ENCODE peak calls at places on chromosomes 2 and 18, in six cellular contexts. One of them, this sample, is unnamed. For H3K4me1, the result is how much of the 10 kb centered on the place peaks cover.

GRCh38 chr18:45677408-45677807 is 46.6 kb upstream of the SLC14A1 start:
- DNase-seq in H9: no peak
- DNase-seq in psoas muscle: no peak
- DNase-seq in effector memory CD4-positive, alpha-beta T cell: no peak
- DNase-seq in heart right ventricle: no peak
- DNase-seq in kidney: no peak
- DNase-seq in this sample: no peak

GRCh38 chr2:240179941-240180666 is 39.6 kb upstream of the OTOS start:
- DNase-seq in heart right ventricle: no peak
- DNase-seq in kidney: no peak
- DNase-seq in psoas muscle: no peak
- DNase-seq in effector memory CD4-positive, alpha-beta T cell: no peak
- DNase-seq in H9: no peak
- DNase-seq in this sample: peak

GRCh38 chr2:98453531-98453930 is 8.9 kb downstream of the INPP4A start:
- DNase-seq in effector memory CD4-positive, alpha-beta T cell: no peak
- DNase-seq in heart right ventricle: no peak
- DNase-seq in H9: no peak
- DNase-seq in kidney: no peak
- DNase-seq in psoas muscle: no peak
- DNase-seq in this sample: no peak

GRCh38 chr2:5692561-5693287 is 540 bp downstream of the SOX11 start:
- DNase-seq in psoas muscle: no peak
- DNase-seq in kidney: peak
- DNase-seq in H9: no peak
- DNase-seq in heart right ventricle: peak
- DNase-seq in effector memory CD4-positive, alpha-beta T cell: no peak
- DNase-seq in this sample: peak

GRCh38 chr2:36329746-36330145 is 25.8 kb upstream of the CRIM1 start:
- DNase-seq in psoas muscle: no peak
- DNase-seq in H9: no peak
- DNase-seq in effector memory CD4-positive, alpha-beta T cell: no peak
- DNase-seq in heart right ventricle: no peak
- DNase-seq in kidney: no peak
- DNase-seq in this sample: no peak

GRCh38 chr2:199228887-199229819 is 228.6 kb downstream of the SATB2 start:
- DNase-seq in H9: no peak
- DNase-seq in effector memory CD4-positive, alpha-beta T cell: no peak
- DNase-seq in kidney: no peak
- DNase-seq in heart right ventricle: no peak
- DNase-seq in psoas muscle: no peak
- DNase-seq in this sample: peak

GRCh38 chr2:225452677-225453076 is 53.2 kb downstream of the NYAP2 start:
- DNase-seq in H9: no peak
- DNase-seq in psoas muscle: no peak
- DNase-seq in heart right ventricle: no peak
- DNase-seq in effector memory CD4-positive, alpha-beta T cell: no peak
- DNase-seq in kidney: no peak
- DNase-seq in this sample: no peak

GRCh38 chr2:204846471-204846870 is 301.2 kb downstream of the PARD3B start:
- DNase-seq in heart right ventricle: no peak
- DNase-seq in H9: no peak
- DNase-seq in effector memory CD4-positive, alpha-beta T cell: no peak
- DNase-seq in kidney: no peak
- DNase-seq in psoas muscle: no peak
- DNase-seq in this sample: no peak

GRCh38 chr2:181741756-181742155 is 61.4 kb upstream of the NEUROD1 start:
- DNase-seq in effector memory CD4-positive, alpha-beta T cell: no peak
- DNase-seq in heart right ventricle: no peak
- DNase-seq in kidney: no peak
- DNase-seq in H9: no peak
- DNase-seq in psoas muscle: no peak
- DNase-seq in this sample: no peak

GRCh38 chr2:45849491-45850283 is 198.2 kb downstream of the PRKCE start:
- DNase-seq in effector memory CD4-positive, alpha-beta T cell: no peak
- DNase-seq in H9: no peak
- DNase-seq in kidney: no peak
- DNase-seq in psoas muscle: no peak
- DNase-seq in heart right ventricle: no peak
- DNase-seq in this sample: no peak

GRCh38 chr18:54140641-54141040 is 83.8 kb downstream of the MBD2 start:
- DNase-seq in kidney: no peak
- DNase-seq in psoas muscle: no peak
- DNase-seq in effector memory CD4-positive, alpha-beta T cell: no peak
- DNase-seq in heart right ventricle: no peak
- DNase-seq in H9: no peak
- DNase-seq in this sample: no peak

GRCh38 chr2:37566517-37566961 is 104.9 kb downstream of the CDC42EP3 start:
- DNase-seq in effector memory CD4-positive, alpha-beta T cell: no peak
- DNase-seq in kidney: peak
- DNase-seq in psoas muscle: peak
- DNase-seq in H9: no peak
- DNase-seq in heart right ventricle: no peak
- DNase-seq in this sample: no peak

GRCh38 chr2:239385096-239386000 is 15.5 kb downstream of the HDAC4 start:
- DNase-seq in heart right ventricle: no peak
- DNase-seq in effector memory CD4-positive, alpha-beta T cell: no peak
- DNase-seq in psoas muscle: no peak
- DNase-seq in kidney: peak
- DNase-seq in H9: no peak
- DNase-seq in this sample: no peak

GRCh38 chr2:220835563-220835962 is 736.5 kb downstream of the EPHA4 start:
- DNase-seq in kidney: no peak
- DNase-seq in psoas muscle: no peak
- DNase-seq in effector memory CD4-positive, alpha-beta T cell: no peak
- DNase-seq in heart right ventricle: no peak
- DNase-seq in H9: no peak
- DNase-seq in this sample: no peak

GRCh38 chr2:181203412-181203811 is 223.0 kb downstream of the UBE2E3 start:
- DNase-seq in kidney: no peak
- DNase-seq in psoas muscle: no peak
- DNase-seq in effector memory CD4-positive, alpha-beta T cell: no peak
- DNase-seq in heart right ventricle: no peak
- DNase-seq in H9: no peak
- DNase-seq in this sample: peak

GRCh38 chr2:128441341-128442052 is 122.8 kb upstream of the HS6ST1 start:
- DNase-seq in heart right ventricle: no peak
- DNase-seq in psoas muscle: no peak
- DNase-seq in effector memory CD4-positive, alpha-beta T cell: no peak
- DNase-seq in H9: no peak
- DNase-seq in kidney: peak
- DNase-seq in this sample: no peak

GRCh38 chr2:134683561-134684112 is 35.2 kb downstream of the TMEM163 start:
- DNase-seq in effector memory CD4-positive, alpha-beta T cell: no peak
- DNase-seq in heart right ventricle: no peak
- DNase-seq in psoas muscle: no peak
- DNase-seq in kidney: no peak
- DNase-seq in H9: no peak
- DNase-seq in this sample: no peak

GRCh38 chr18:70420151-70420898 is 131.5 kb downstream of the SOCS6 start:
- DNase-seq in kidney: no peak
- DNase-seq in effector memory CD4-positive, alpha-beta T cell: no peak
- DNase-seq in heart right ventricle: no peak
- DNase-seq in H9: no peak
- DNase-seq in psoas muscle: no peak
- DNase-seq in this sample: no peak

GRCh38 chr2:239956818-239957261 is 68.3 kb downstream of the NDUFA10 start:
- DNase-seq in kidney: peak
- DNase-seq in psoas muscle: no peak
- DNase-seq in H9: no peak
- DNase-seq in heart right ventricle: peak
- DNase-seq in effector memory CD4-positive, alpha-beta T cell: no peak
- DNase-seq in this sample: no peak

GRCh38 chr18:69956655-69957054 is 9.0 kb upstream of the CD226 start:
- DNase-seq in H9: no peak
- DNase-seq in heart right ventricle: no peak
- DNase-seq in psoas muscle: no peak
- DNase-seq in effector memory CD4-positive, alpha-beta T cell: no peak
- DNase-seq in kidney: no peak
- DNase-seq in this sample: no peak

GRCh38 chr2:42979416-42979869 is 187.1 kb upstream of the HAAO start:
- DNase-seq in psoas muscle: no peak
- DNase-seq in heart right ventricle: no peak
- DNase-seq in H9: no peak
- DNase-seq in effector memory CD4-positive, alpha-beta T cell: no peak
- DNase-seq in kidney: no peak
- DNase-seq in this sample: no peak

GRCh38 chr2:17233157-17233556 is 285.1 kb downstream of the RAD51AP2 start:
- DNase-seq in effector memory CD4-positive, alpha-beta T cell: no peak
- DNase-seq in heart right ventricle: no peak
- DNase-seq in H9: no peak
- DNase-seq in kidney: no peak
- DNase-seq in psoas muscle: no peak
- DNase-seq in this sample: no peak

GRCh38 chr2:138029238-138029637 is 65.0 kb downstream of the HNMT start:
- DNase-seq in effector memory CD4-positive, alpha-beta T cell: no peak
- DNase-seq in H9: no peak
- DNase-seq in heart right ventricle: peak
- DNase-seq in psoas muscle: no peak
- DNase-seq in kidney: no peak
- DNase-seq in this sample: no peak

GRCh38 chr2:236019434-236019833 is 148.8 kb downstream of the GBX2 start:
- DNase-seq in H9: no peak
- DNase-seq in effector memory CD4-positive, alpha-beta T cell: no peak
- DNase-seq in kidney: no peak
- DNase-seq in heart right ventricle: no peak
- DNase-seq in psoas muscle: no peak
- DNase-seq in this sample: no peak

GRCh38 chr2:45946023-45946422 is 294.5 kb downstream of the PRKCE start:
- DNase-seq in kidney: no peak
- DNase-seq in heart right ventricle: no peak
- DNase-seq in psoas muscle: no peak
- DNase-seq in H9: no peak
- DNase-seq in effector memory CD4-positive, alpha-beta T cell: no peak
- DNase-seq in this sample: peak

GRCh38 chr18:75654928-75655745 is 227.6 kb upstream of the SMIM21 start:
- DNase-seq in psoas muscle: no peak
- DNase-seq in heart right ventricle: no peak
- DNase-seq in effector memory CD4-positive, alpha-beta T cell: no peak
- DNase-seq in H9: peak
- DNase-seq in kidney: no peak
- DNase-seq in this sample: no peak

GRCh38 chr2:200064879-200065278 is 109.5 kb downstream of the MAIP1 start:
- DNase-seq in psoas muscle: no peak
- DNase-seq in effector memory CD4-positive, alpha-beta T cell: no peak
- DNase-seq in heart right ventricle: no peak
- DNase-seq in kidney: no peak
- DNase-seq in H9: no peak
- DNase-seq in this sample: peak

GRCh38 chr18:63409301-63409700 is 13.0 kb downstream of the VPS4B start:
- DNase-seq in kidney: no peak
- DNase-seq in effector memory CD4-positive, alpha-beta T cell: no peak
- DNase-seq in H9: no peak
- DNase-seq in psoas muscle: no peak
- DNase-seq in heart right ventricle: no peak
- DNase-seq in this sample: no peak

GRCh38 chr2:225100856-225101294 is 58.6 kb upstream of the DOCK10 start:
- DNase-seq in heart right ventricle: no peak
- DNase-seq in psoas muscle: no peak
- DNase-seq in H9: no peak
- DNase-seq in kidney: no peak
- DNase-seq in effector memory CD4-positive, alpha-beta T cell: no peak
- DNase-seq in this sample: no peak

GRCh38 chr18:59446012-59446411 is 86.9 kb upstream of the LMAN1 start:
- DNase-seq in H9: no peak
- DNase-seq in kidney: no peak
- DNase-seq in psoas muscle: no peak
- DNase-seq in effector memory CD4-positive, alpha-beta T cell: no peak
- DNase-seq in heart right ventricle: no peak
- DNase-seq in this sample: no peak

GRCh38 chr2:63846487-63846886 is 4.8 kb downstream of the UGP2 start:
- DNase-seq in psoas muscle: no peak
- DNase-seq in heart right ventricle: peak
- DNase-seq in effector memory CD4-positive, alpha-beta T cell: no peak
- DNase-seq in kidney: no peak
- DNase-seq in H9: no peak
- DNase-seq in this sample: peak
- H3K4me1 ChIP-seq in psoas muscle: half or more
- H3K4me1 ChIP-seq in heart right ventricle: half or more
- H3K4me1 ChIP-seq in effector memory CD4-positive, alpha-beta T cell: under half
- H3K4me1 ChIP-seq in kidney: under half
- H3K4me1 ChIP-seq in H9: under half
- H3K4me1 ChIP-seq in this sample: under half

DNA sequence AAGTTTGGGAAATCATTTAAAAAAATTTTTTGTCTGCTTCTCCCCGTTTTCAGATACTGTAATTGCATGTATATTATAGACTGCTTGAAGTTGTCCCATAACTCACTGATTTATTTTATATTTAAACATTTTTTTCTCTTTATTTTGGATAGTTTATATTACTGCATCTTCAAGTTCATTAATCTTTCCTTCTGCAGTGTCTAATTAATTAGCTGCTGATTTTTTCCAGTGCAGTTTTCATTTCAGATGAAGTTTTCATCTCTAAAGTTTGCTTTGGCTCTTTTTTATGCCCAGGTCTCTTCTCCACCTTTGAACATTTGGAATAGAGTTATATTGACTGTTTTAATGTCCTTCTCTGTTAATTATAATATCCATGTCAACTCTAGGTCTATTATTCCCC is 9.3 kb downstream of the CLIP4 start:
- DNase-seq in kidney: no peak
- DNase-seq in heart right ventricle: no peak
- DNase-seq in psoas muscle: no peak
- DNase-seq in effector memory CD4-positive, alpha-beta T cell: no peak
- DNase-seq in H9: no peak
- DNase-seq in this sample: no peak
- H3K4me1 ChIP-seq in kidney: under half
- H3K4me1 ChIP-seq in heart right ventricle: under half
- H3K4me1 ChIP-seq in psoas muscle: under half
- H3K4me1 ChIP-seq in effector memory CD4-positive, alpha-beta T cell: under half
- H3K4me1 ChIP-seq in H9: under half
- H3K4me1 ChIP-seq in this sample: under half

DNA sequence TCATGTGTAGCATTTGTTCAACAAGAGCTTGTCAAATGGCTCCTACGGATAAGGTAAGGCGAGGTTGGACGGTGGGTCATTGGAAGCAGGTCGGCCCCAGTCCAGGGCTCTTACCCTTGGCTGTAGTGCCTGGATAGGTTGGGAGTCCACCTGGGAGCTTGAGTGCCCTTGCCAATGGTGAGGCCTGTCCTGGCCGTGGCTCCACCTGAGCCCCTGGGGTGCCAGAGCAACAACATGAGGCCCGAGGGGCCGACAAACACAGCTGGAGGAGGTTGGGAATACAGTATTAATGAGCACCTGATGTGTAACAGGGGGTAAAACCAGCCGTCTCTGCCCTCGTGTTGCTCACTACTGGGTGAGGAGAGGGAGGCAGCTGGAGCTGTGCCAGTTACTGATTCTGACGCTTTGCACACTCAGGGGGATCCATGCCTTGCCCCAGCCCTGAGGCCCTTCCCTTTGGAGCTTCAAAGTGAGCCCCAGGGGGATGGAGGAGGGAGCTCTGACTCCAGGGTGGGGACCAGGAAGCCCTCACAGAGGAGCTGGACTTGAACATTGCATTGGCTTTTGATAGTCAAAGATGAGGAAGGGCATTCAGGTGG is 87.2 kb downstream of the RHOB start:
- DNase-seq in psoas muscle: no peak
- DNase-seq in H9: no peak
- DNase-seq in heart right ventricle: no peak
- DNase-seq in effector memory CD4-positive, alpha-beta T cell: no peak
- DNase-seq in kidney: no peak
- DNase-seq in this sample: no peak
- H3K4me1 ChIP-seq in psoas muscle: under half
- H3K4me1 ChIP-seq in H9: under half
- H3K4me1 ChIP-seq in heart right ventricle: under half
- H3K4me1 ChIP-seq in effector memory CD4-positive, alpha-beta T cell: under half
- H3K4me1 ChIP-seq in kidney: under half
- H3K4me1 ChIP-seq in this sample: under half

GRCh38 chr18:3599861-3600260 is 149.9 kb downstream of the TGIF1 start:
- DNase-seq in psoas muscle: no peak
- DNase-seq in effector memory CD4-positive, alpha-beta T cell: no peak
- DNase-seq in H9: no peak
- DNase-seq in heart right ventricle: no peak
- DNase-seq in kidney: no peak
- DNase-seq in this sample: no peak
- H3K4me1 ChIP-seq in psoas muscle: under half
- H3K4me1 ChIP-seq in effector memory CD4-positive, alpha-beta T cell: under half
- H3K4me1 ChIP-seq in H9: under half
- H3K4me1 ChIP-seq in heart right ventricle: under half
- H3K4me1 ChIP-seq in kidney: under half
- H3K4me1 ChIP-seq in this sample: under half